ENCODE peak calls at places on chromosomes 16 and 17, in seven cellular contexts. B, A, V, I, G, U and H are unnamed samples.

GRCh38 chr16:87842209-87842869 is 27.0 kb downstream of the SLC7A5 start:
- DNase-seq in A (no peak), G (no peak), I (no peak), B (no peak), V (no peak), U (no peak), H (no peak)

GRCh38 chr17:50052822-50053653 is 2.9 kb upstream of the ITGA3 start:
- DNase-seq in G (peak; percentile 38), A (no peak), U (no peak), V (no peak), I (peak; percentile 87), B (no peak), H (peak; percentile 72)

GRCh38 chr17:79993390-79994221 is 42.1 kb downstream of the TBC1D16 start:
- DNase-seq in I (peak; percentile 31), B (no peak), V (peak; percentile 71), G (peak; percentile 94), U (peak; percentile 41), A (peak; percentile 96), H (peak; percentile 97)

GRCh38 chr17:18987862-18988545 is 16.6 kb downstream of the FAM83G start:
- DNase-seq in V (no peak), U (no peak), G (no peak), I (no peak), B (no peak), A (no peak), H (no peak)

GRCh38 chr17:81935709-81936084 is 1.4 kb downstream of the PYCR1 start:
- DNase-seq in A (no peak), U (no peak), G (no peak), V (no peak), I (no peak), B (no peak), H (no peak)

GRCh38 chr17:13346996-13347762 is 254.6 kb downstream of the HS3ST3A1 start:
- DNase-seq in I (peak; percentile 65), V (no peak), U (no peak), G (peak; percentile 98), A (peak; percentile 37), B (no peak), H (peak; percentile 93)

GRCh38 chr17:81917565-81918332 is at the start of gene SIRT7:
- DNase-seq in G (peak; percentile 58), U (no peak), B (peak; percentile 83), V (peak; percentile 93), I (peak; percentile 58), A (peak; percentile 78), H (peak; percentile 65)

GRCh38 chr17:50779747-50780363 is 12.5 kb upstream of the ANKRD40CL start:
- DNase-seq in A (no peak), V (no peak), G (no peak), U (no peak), B (no peak), I (no peak), H (no peak)

GRCh38 chr16:21235199-21235585 is 1.7 kb downstream of the ANKS4B start:
- DNase-seq in V (no peak), G (no peak), B (no peak), A (no peak), U (no peak), I (no peak), H (no peak)

GRCh38 chr17:65292430-65292829 is 155.3 kb downstream of the RGS9 start:
- DNase-seq in V (no peak), G (no peak), I (no peak), A (no peak), B (no peak), U (no peak), H (no peak)

GRCh38 chr16:68284847-68285246 is 20.5 kb downstream of the SLC7A6 start:
- DNase-seq in A (no peak), V (no peak), U (no peak), G (no peak), I (no peak), B (no peak), H (no peak)

GRCh38 chr17:79926308-79927135 is 87.3 kb upstream of the CBX4 start:
- DNase-seq in G (no peak), I (no peak), U (no peak), V (no peak), B (no peak), A (peak; percentile 53), H (no peak)

GRCh38 chr16:51941412-51941811 is 605.5 kb downstream of the TOX3 start:
- DNase-seq in I (no peak), A (no peak), U (no peak), B (no peak), V (no peak), G (no peak), H (no peak)

GRCh38 chr17:3318336-3318735 is 20.2 kb upstream of the OR3A1 start:
- DNase-seq in A (peak; percentile 1), B (no peak), I (no peak), U (no peak), V (no peak), G (no peak), H (no peak)

GRCh38 chr17:81397314-81398169 is 2.3 kb downstream of the BAHCC1 start:
- DNase-seq in V (peak; percentile 88), U (no peak), G (peak; percentile 62), I (no peak), B (peak; percentile 94), A (peak; percentile 97), H (peak; percentile 81)

GRCh38 chr16:11173426-11173825 is 82.6 kb downstream of the SOCS1 start:
- DNase-seq in G (no peak), I (no peak), U (no peak), V (no peak), A (no peak), B (no peak), H (no peak)

GRCh38 chr17:82767041-82767754 is 15.3 kb downstream of the TBCD start:
- DNase-seq in A (peak; percentile 65), I (peak; percentile 18), B (no peak), V (peak; percentile 77), U (no peak), G (peak; percentile 38), H (peak; percentile 59)

GRCh38 chr17:39804839-39805238 is 59.3 kb downstream of the IKZF3 start:
- DNase-seq in B (no peak), I (no peak), A (no peak), V (no peak), G (no peak), U (no peak), H (no peak)
- H3K4ac ChIP-seq in B (no peak overlapping the region), I (no peak overlapping the region), A (no peak overlapping the region), V (no peak overlapping the region), G (no peak overlapping the region), U (no peak overlapping the region), H (no peak overlapping the region)

GRCh38 chr16:74901606-74902005 is 83.3 kb downstream of the WDR59 start:
- DNase-seq in V (no peak), I (no peak), U (no peak), G (peak; percentile 13), B (no peak), A (no peak), H (peak; percentile 1)

GRCh38 chr16:74899786-74900185 is 85.1 kb downstream of the WDR59 start:
- DNase-seq in A (no peak), G (no peak), U (no peak), V (no peak), I (no peak), B (no peak), H (no peak)

GRCh38 chr16:74903095-74903494 is 81.8 kb downstream of the WDR59 start:
- DNase-seq in B (no peak), G (no peak), U (no peak), A (no peak), I (no peak), V (no peak), H (no peak)

GRCh38 chr16:74902161-74902560 is 82.8 kb downstream of the WDR59 start:
- DNase-seq in B (no peak), A (no peak), I (no peak), V (no peak), U (no peak), G (no peak), H (no peak)

DNA sequence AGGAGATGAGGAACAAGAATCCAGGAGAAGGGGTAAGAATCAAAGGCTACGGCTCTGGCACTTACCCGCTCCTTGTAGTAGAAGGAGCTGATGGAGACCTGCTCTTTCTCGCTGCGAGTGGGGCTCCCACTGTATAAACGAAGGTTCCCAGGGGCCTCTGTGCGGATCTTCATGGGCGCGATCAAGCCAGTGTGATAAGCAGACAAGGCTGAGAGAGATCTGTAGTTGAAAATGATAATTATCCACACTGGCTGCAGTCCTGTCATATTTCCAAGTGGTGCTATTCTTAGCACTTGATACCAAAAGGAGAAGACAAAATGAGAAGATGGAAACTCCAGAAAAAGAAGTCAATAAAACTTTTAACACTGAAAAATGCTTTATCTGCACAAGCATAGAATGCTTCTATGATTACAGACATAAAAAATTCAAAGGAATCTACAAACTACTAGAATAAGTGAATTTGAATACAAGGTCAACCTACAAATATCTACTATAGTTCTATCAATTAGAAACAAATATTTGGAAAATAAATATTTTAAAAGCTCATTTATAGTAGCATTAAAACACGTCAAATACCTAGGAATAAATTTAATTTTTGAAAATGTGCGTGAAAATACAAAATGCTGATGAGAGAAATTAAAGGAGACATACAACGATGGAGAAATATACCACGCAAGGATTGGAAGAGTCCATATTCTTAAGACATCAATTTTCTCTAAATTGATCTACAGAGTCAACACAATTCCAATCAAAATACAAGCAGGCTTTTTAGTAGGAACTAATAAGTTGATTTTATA is 80.8 kb downstream of the WDR59 start:
- DNase-seq in V (no peak), U (no peak), I (no peak), A (no peak), G (no peak), B (no peak), H (no peak)
- H2BK120ac ChIP-seq in V (no peak overlapping the region), U (no peak overlapping the region), I (no peak overlapping the region), A (no peak overlapping the region), G (no peak overlapping the region), B (no peak overlapping the region), H (no peak overlapping the region)

GRCh38 chr16:56356276-56357241 is 68.8 kb downstream of the AMFR start:
- DNase-seq in U (peak; percentile 75), I (peak; percentile 83), B (peak; percentile 71), G (peak; percentile 88), A (peak; percentile 96), V (peak; percentile 94), H (peak; percentile 91)

GRCh38 chr16:56355786-56356275 is 69.5 kb downstream of the AMFR start:
- DNase-seq in A (no peak), U (no peak), I (no peak), G (no peak), V (peak; percentile 25), B (no peak), H (no peak)

GRCh38 chr16:56357291-56357764 is 68.0 kb downstream of the AMFR start:
- DNase-seq in B (no peak), G (peak; percentile 63), I (no peak), A (peak; percentile 29), V (peak; percentile 42), U (no peak), H (peak; percentile 73)

GRCh38 chr16:56360117-56361008 is 65.0 kb downstream of the AMFR start:
- DNase-seq in I (no peak), B (no peak), G (no peak), V (no peak), A (no peak), U (no peak), H (no peak)

GRCh38 chr16:56357765-56358322 is 67.5 kb downstream of the AMFR start:
- DNase-seq in A (peak; percentile 60), B (no peak), V (peak; percentile 78), I (no peak), G (no peak), U (no peak), H (no peak)
- H3K9ac ChIP-seq in A (no peak overlapping the region), B (no peak overlapping the region), V (no peak overlapping the region), I (no peak overlapping the region), G (peak overlapping the region; percentile 58), U (no peak overlapping the region), H (peak overlapping the region; percentile 95)

DNA sequence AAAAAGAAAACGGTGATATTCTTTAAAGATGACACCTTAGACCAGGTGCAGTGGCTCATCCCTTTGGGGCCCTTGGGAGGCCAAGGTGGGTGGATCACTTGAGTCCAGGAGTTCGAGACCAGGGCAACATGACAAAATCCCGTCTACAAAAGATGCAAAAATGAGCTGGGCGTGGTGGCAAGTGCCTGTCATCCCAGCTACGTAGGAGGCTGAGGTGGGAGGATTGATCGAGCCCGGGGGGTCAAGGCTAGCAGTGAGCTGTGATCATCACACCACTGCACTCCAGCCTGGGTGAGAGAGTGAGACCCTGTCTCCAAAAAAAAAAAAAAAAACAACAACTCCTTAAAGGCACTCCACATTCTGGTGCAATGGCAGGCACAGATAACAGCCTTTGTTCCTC is 56.4 kb upstream of the CACNG5 start:
- DNase-seq in V (peak; percentile 28), B (no peak), G (no peak), I (no peak), A (no peak), U (no peak), H (no peak)
- H3K4ac ChIP-seq in V (no peak overlapping the region), B (no peak overlapping the region), G (no peak overlapping the region), I (no peak overlapping the region), A (no peak overlapping the region), U (peak overlapping the region; percentile 22), H (no peak overlapping the region)